ENCODE peak calls at places on chromosomes 6 and 20, in ten cellular contexts. R is hypothalamus; A is AG20443; U is PC-3; K is GM03348; T is NCI-H2081; D is left colon; N is amniotic stem cell; F is naive thymus-derived CD8-positive, alpha-beta T cell; V is BJ. M is an unnamed sample.

GRCh38 chr20:60283281-60283680 is 325.1 kb downstream of the CDH26 start:
- DNase-seq in U (peak; percentile 24), K (no peak), A (no peak), V (no peak), N (no peak), D (no peak), F (no peak), T (no peak), R (no peak), M (no peak)

GRCh38 chr20:64102647-64103354 is 4.6 kb downstream of the NPBWR2 start:
- DNase-seq in A (no peak), D (no peak), U (no peak), F (no peak), N (no peak), T (peak; percentile 59), K (no peak), R (no peak), V (no peak), M (no peak)

GRCh38 chr20:47950103-47950502 is 164.8 kb upstream of the SULF2 start:
- DNase-seq in K (no peak), T (peak; percentile 15), V (no peak), D (no peak), U (peak; percentile 97), R (peak; percentile 56), N (no peak), A (peak; percentile 31), F (no peak), M (no peak)

GRCh38 chr20:2142649-2143048 is 41.0 kb downstream of the STK35 start:
- DNase-seq in N (no peak), D (no peak), T (no peak), V (no peak), R (no peak), F (no peak), U (no peak), A (no peak), K (no peak), M (no peak)

GRCh38 chr6:156598316-156598715 is 178.9 kb upstream of the ARID1B start:
- DNase-seq in U (no peak), T (no peak), N (no peak), D (no peak), V (no peak), K (no peak), R (no peak), A (no peak), F (no peak), M (no peak)

GRCh38 chr6:130513770-130514169 is 148.0 kb downstream of the TMEM200A start:
- DNase-seq in T (no peak), R (no peak), F (peak; percentile 40), K (peak; percentile 53), A (peak; percentile 49), V (no peak), N (no peak), U (peak; percentile 73), D (no peak), M (no peak)

GRCh38 chr6:93786474-93787330 is 367.3 kb upstream of the EPHA7 start:
- DNase-seq in U (peak; percentile 14), V (no peak), T (peak; percentile 48), A (no peak), F (no peak), K (no peak), D (no peak), N (no peak), R (no peak), M (no peak)

GRCh38 chr6:29734046-29735018 is 11.1 kb downstream of the HLA-F start:
- DNase-seq in F (no peak), U (no peak), K (no peak), A (no peak), N (no peak), D (no peak), V (no peak), T (no peak), R (no peak), M (no peak)